ENCODE peak calls at places on chromosomes 4 and X, in five cellular contexts. W is nucleus accumbens, O is NCI-H345, E is tibial nerve, I is T-helper 2 cell. X is an unnamed sample.

GRCh38 chrX:15680401-15680800 is 15.8 kb upstream of the CLTRN start:
- DNase-seq in W (no peak), O (no peak), I (no peak), E (no peak), X (no peak)

GRCh38 chr4:15003891-15004700 is 1.8 kb downstream of the CPEB2 start:
- DNase-seq in E (peak), O (no peak), W (no peak), I (peak), X (peak)

GRCh38 chrX:136856527-136856926 is 24.0 kb downstream of the RBMX start:
- DNase-seq in O (no peak), I (no peak), W (no peak), E (no peak), X (no peak)

GRCh38 chr4:111214371-111214770 is 591.5 kb upstream of the PITX2 start:
- DNase-seq in O (no peak), E (no peak), I (no peak), W (no peak), X (no peak)

GRCh38 chr4:90317785-90318184 is 190.6 kb downstream of the CCSER1 start:
- DNase-seq in O (no peak), E (no peak), I (no peak), W (no peak), X (no peak)

GRCh38 chrX:72309297-72310071 is 3.8 kb upstream of the CITED1 start:
- DNase-seq in W (no peak), O (no peak), I (no peak), E (no peak), X (no peak)

GRCh38 chrX:16836371-16836770 is 33.8 kb downstream of the RBBP7 start:
- DNase-seq in O (no peak), W (no peak), E (no peak), I (no peak), X (no peak)

GRCh38 chr4:71445819-71446218 is 107.0 kb downstream of the SLC4A4 start:
- DNase-seq in I (no peak), W (no peak), O (no peak), E (no peak), X (no peak)

GRCh38 chrX:140091276-140091886 is 126.1 kb upstream of the CXorf66 start:
- DNase-seq in E (no peak), W (peak), O (no peak), I (no peak), X (peak)

GRCh38 chrX:37350034-37350365 is 836 bp downstream of the PRRG1 start:
- DNase-seq in E (peak), W (no peak), O (no peak), I (no peak), X (no peak)

GRCh38 chrX:41605144-41605543 is 83.6 kb upstream of the GPR34 start:
- DNase-seq in W (no peak), E (no peak), I (no peak), O (no peak), X (no peak)

GRCh38 chr4:145545538-145546224 is 64.0 kb downstream of the SMAD1 start:
- DNase-seq in W (no peak), E (no peak), O (no peak), I (no peak), X (no peak)

GRCh38 chr4:184649971-184650855 is 675 bp downstream of the PRIMPOL start:
- DNase-seq in O (peak), W (no peak), I (no peak), E (peak), X (peak)

GRCh38 chrX:73851014-73852009 is 288.3 kb downstream of the CHIC1 start:
- DNase-seq in W (no peak), I (no peak), O (no peak), E (no peak), X (peak)

GRCh38 chr4:20916106-20916505 is 215.8 kb downstream of the PACRGL start:
- DNase-seq in O (no peak), I (no peak), E (no peak), W (no peak), X (no peak)

GRCh38 chr4:125013891-125014290 is 300.9 kb upstream of the FAT4 start:
- DNase-seq in W (no peak), O (no peak), E (no peak), I (no peak), X (no peak)

GRCh38 chrX:66024570-66024969 is 15.3 kb downstream of the VSIG4 start:
- DNase-seq in W (no peak), O (no peak), I (no peak), E (no peak), X (no peak)

GRCh38 chrX:72297953-72298730 is 7.6 kb downstream of the CITED1 start:
- DNase-seq in I (no peak), E (no peak), W (no peak), O (no peak), X (no peak)

GRCh38 chrX:49838374-49838773 is 9.3 kb downstream of the PAGE4 start:
- DNase-seq in O (no peak), I (no peak), E (peak), W (no peak), X (no peak)

GRCh38 chrX:119419146-119419545 is 20.0 kb downstream of the SLC25A43 start:
- DNase-seq in I (no peak), W (no peak), E (no peak), O (no peak), X (no peak)

GRCh38 chr4:147160908-147161513 is 215.3 kb upstream of the TTC29 start:
- DNase-seq in W (no peak), I (no peak), O (peak), E (peak), X (no peak)

GRCh38 chrX:10483191-10483808 is 137.1 kb downstream of the MID1 start:
- DNase-seq in W (no peak), I (no peak), E (peak), O (no peak), X (no peak)

GRCh38 chrX:129777218-129777768 is 2.5 kb upstream of the SASH3 start:
- DNase-seq in I (peak), O (no peak), W (no peak), E (no peak), X (peak)

GRCh38 chrX:82816001-82816400 is 692.1 kb upstream of the POU3F4 start:
- DNase-seq in O (no peak), E (no peak), W (no peak), I (no peak), X (no peak)

GRCh38 chr4:73839715-73840114 is 3.2 kb downstream of the CXCL6 start:
- DNase-seq in O (no peak), E (no peak), W (no peak), I (no peak), X (no peak)

GRCh38 chr4:155759372-155760252 is 791 bp downstream of the GUCY1B1 start:
- DNase-seq in O (peak), I (no peak), E (no peak), W (peak), X (no peak)

GRCh38 chrX:108399427-108400165 is 38.6 kb downstream of the COL4A6 start:
- DNase-seq in I (no peak), E (no peak), W (no peak), O (peak), X (no peak)

GRCh38 chr4:140719693-140720092 is 36.5 kb downstream of the TBC1D9 start:
- DNase-seq in O (no peak), W (no peak), I (no peak), E (no peak), X (peak)

GRCh38 chr4:25908491-25908901 is 5.5 kb upstream of the SMIM20 start:
- DNase-seq in O (no peak), I (no peak), W (no peak), E (no peak), X (no peak)

GRCh38 chr4:142474398-142475087 is 371.6 kb downstream of the INPP4B start:
- DNase-seq in O (peak), W (no peak), E (no peak), I (no peak), X (no peak)

GRCh38 chr4:151537726-151538125 is 128.8 kb downstream of the FHIP1A start:
- DNase-seq in E (peak), O (no peak), I (no peak), W (no peak), X (no peak)

X was measured in memory B cell.